ENCODE peak calls at places on chromosome 10, in seven cellular contexts. R is H9, T is mesendoderm, N is H1, I is neuronal stem cell, D is mesenchymal stem cell, K is trophoblast cell. C is an unnamed sample.

GRCh38 chr10:5071411-5072198 is 22.6 kb upstream of the AKR1C3 start:
- DNase-seq in R (peak), I (peak), D (peak), K (peak), N (no peak), T (peak), C (peak)

GRCh38 chr10:131844546-131845084 is 56.2 kb upstream of the PPP2R2D start:
- DNase-seq in N (no peak), T (no peak), I (no peak), D (no peak), R (peak), K (no peak), C (no peak)

GRCh38 chr10:3747984-3748383 is 37.0 kb downstream of the KLF6 start:
- DNase-seq in D (no peak), N (no peak), I (no peak), T (no peak), K (no peak), R (no peak), C (no peak)

GRCh38 chr10:77606751-77607150 is 30.9 kb downstream of the KCNMA1 start:
- DNase-seq in N (no peak), K (peak), T (peak), R (no peak), I (no peak), D (no peak), C (no peak)

GRCh38 chr10:3248526-3249255 is 76.1 kb upstream of the PITRM1 start:
- DNase-seq in K (peak), R (no peak), T (peak), I (no peak), D (peak), N (no peak), C (peak)

GRCh38 chr10:54854843-54855242 is 53.8 kb upstream of the PCDH15 start:
- DNase-seq in N (no peak), T (no peak), I (no peak), K (no peak), R (no peak), D (no peak), C (no peak)

GRCh38 chr10:7258948-7259523 is 151.8 kb downstream of the SFMBT2 start:
- DNase-seq in T (no peak), K (no peak), D (peak), I (no peak), R (no peak), N (no peak), C (no peak)

GRCh38 chr10:20858292-20859124 is 38.6 kb downstream of the NEBL start:
- DNase-seq in R (no peak), K (peak), N (no peak), T (peak), D (peak), I (peak), C (peak)

GRCh38 chr10:114623661-114624294 is 34.3 kb downstream of the ABLIM1 start:
- DNase-seq in D (peak), I (no peak), T (peak), N (peak), R (no peak), K (peak), C (peak)

GRCh38 chr10:102596506-102596971 is 47.7 kb upstream of the TRIM8 start:
- DNase-seq in T (peak), K (peak), D (peak), I (peak), N (no peak), R (peak), C (peak)

GRCh38 chr10:10796774-10797415 is 220.8 kb upstream of the CELF2 start:
- DNase-seq in R (no peak), D (peak), I (no peak), N (no peak), T (peak), K (no peak), C (peak)

GRCh38 chr10:104640339-104641149 is 546 bp upstream of the SORCS3 start:
- DNase-seq in T (peak), K (no peak), N (no peak), D (no peak), I (peak), R (no peak), C (no peak)

GRCh38 chr10:126563361-126563760 is 107.1 kb downstream of the C10orf90 start:
- DNase-seq in T (peak), N (no peak), R (no peak), I (no peak), D (no peak), K (no peak), C (no peak)

GRCh38 chr10:287814-288213 is 152.6 kb downstream of the ZMYND11 start:
- DNase-seq in R (peak), I (no peak), T (peak), K (peak), N (no peak), D (peak), C (no peak)

GRCh38 chr10:21497177-21497807 is 28.2 kb downstream of the SKIDA1 start:
- DNase-seq in N (no peak), T (peak), I (no peak), D (peak), R (peak), K (peak), C (peak)

GRCh38 chr10:99859585-99859984 is 77.1 kb downstream of the ABCC2 start:
- DNase-seq in N (no peak), K (no peak), I (no peak), T (peak), R (peak), D (no peak), C (no peak)

GRCh38 chr10:111481271-111482073 is 404.6 kb downstream of the ADRA2A start:
- DNase-seq in R (no peak), N (no peak), T (peak), D (no peak), I (no peak), K (peak), C (no peak)

GRCh38 chr10:86340176-86340990 is 26.2 kb downstream of the GRID1 start:
- DNase-seq in R (no peak), T (no peak), I (no peak), D (no peak), K (no peak), N (no peak), C (no peak)

GRCh38 chr10:114384181-114384580 is 20.1 kb downstream of the AFAP1L2 start:
- DNase-seq in T (no peak), D (no peak), I (no peak), R (no peak), K (no peak), N (no peak), C (no peak)

GRCh38 chr10:81730901-81731300 is 144.1 kb upstream of the NRG3 start:
- DNase-seq in R (no peak), N (no peak), T (no peak), I (no peak), D (no peak), K (no peak), C (no peak)

GRCh38 chr10:114320249-114321116 is 81.4 kb downstream of the VWA2 start:
- DNase-seq in R (peak), T (peak), I (no peak), N (no peak), D (no peak), K (peak), C (no peak)

GRCh38 chr10:86520871-86521619 is 547 bp downstream of the WAPL start:
- DNase-seq in I (no peak), D (peak), N (no peak), R (no peak), K (peak), T (peak), C (peak)

GRCh38 chr10:116810895-116811294 is 38.4 kb upstream of the ENO4 start:
- DNase-seq in T (no peak), K (no peak), D (no peak), I (no peak), R (no peak), N (no peak), C (no peak)

GRCh38 chr10:69645751-69646687 is 16.0 kb downstream of the FAM241B start:
- DNase-seq in I (peak), D (no peak), T (peak), N (no peak), K (no peak), R (peak), C (no peak)

GRCh38 chr10:29163746-29164145 is 125.1 kb upstream of the LYZL1 start:
- DNase-seq in T (no peak), I (no peak), D (peak), R (no peak), N (no peak), K (peak), C (peak)

GRCh38 chr10:29160110-29160669 is 128.7 kb upstream of the LYZL1 start:
- DNase-seq in T (peak), D (peak), R (peak), I (no peak), K (peak), N (no peak), C (peak)

GRCh38 chr10:29157321-29157720 is 131.5 kb upstream of the LYZL1 start:
- DNase-seq in I (no peak), K (no peak), T (no peak), N (no peak), D (no peak), R (no peak), C (no peak)

DNA sequence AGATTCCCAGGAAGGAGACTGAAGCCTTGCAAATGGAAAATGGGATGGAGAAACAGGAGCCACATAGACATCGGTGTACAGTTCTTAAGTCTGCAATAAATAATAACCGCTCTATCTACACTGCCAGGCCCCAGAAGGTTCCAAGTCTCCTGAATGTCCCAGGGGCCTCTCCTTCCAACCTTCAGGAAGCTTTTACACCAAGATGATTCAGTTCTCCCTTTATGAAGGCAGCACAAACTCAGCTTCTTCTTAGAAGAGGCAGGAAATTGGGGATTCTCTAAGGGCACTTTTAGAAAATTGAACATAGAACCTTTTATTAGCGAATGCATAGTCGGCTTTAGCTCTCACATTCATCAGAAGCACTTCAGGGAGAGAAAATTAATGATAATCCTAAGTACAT is 130.8 kb upstream of the LYZL1 start:
- DNase-seq in T (no peak), R (no peak), N (no peak), D (no peak), I (no peak), K (no peak), C (no peak)
- H2BK120ac ChIP-seq in T (peak), R (no peak), N (peak), D (no peak), I (no peak), K (peak), C (no peak)

GRCh38 chr10:79060641-79061255 is 8.0 kb upstream of the ZMIZ1 start:
- DNase-seq in T (no peak), I (no peak), R (no peak), D (no peak), N (no peak), K (no peak), C (no peak)
- H2BK120ac ChIP-seq in T (no peak), I (no peak), R (no peak), D (no peak), N (no peak), K (no peak), C (no peak)

DNA sequence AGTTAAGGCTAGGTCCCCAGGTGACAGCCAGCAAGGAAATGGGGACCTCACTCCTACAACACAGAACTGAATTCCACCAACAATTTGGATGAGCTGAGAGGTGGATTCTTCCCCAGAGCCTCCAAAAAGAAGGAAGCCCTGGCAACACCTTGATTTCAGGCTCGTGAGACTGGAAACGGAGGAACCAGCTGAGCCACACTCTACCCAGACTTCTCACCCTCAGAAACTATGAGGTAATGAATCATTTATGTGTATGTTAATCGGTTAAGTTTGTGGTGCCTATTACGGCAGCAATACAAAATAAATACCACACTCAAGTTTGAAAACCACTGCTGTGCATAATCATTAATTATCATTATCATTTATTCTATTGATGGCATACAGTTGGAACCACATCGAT is 532.4 kb upstream of the ANKRD30A start:
- DNase-seq in K (peak), I (no peak), N (no peak), T (peak), R (no peak), D (no peak), C (no peak)
- H2BK120ac ChIP-seq in K (no peak), I (no peak), N (no peak), T (no peak), R (no peak), D (no peak), C (no peak)

DNA sequence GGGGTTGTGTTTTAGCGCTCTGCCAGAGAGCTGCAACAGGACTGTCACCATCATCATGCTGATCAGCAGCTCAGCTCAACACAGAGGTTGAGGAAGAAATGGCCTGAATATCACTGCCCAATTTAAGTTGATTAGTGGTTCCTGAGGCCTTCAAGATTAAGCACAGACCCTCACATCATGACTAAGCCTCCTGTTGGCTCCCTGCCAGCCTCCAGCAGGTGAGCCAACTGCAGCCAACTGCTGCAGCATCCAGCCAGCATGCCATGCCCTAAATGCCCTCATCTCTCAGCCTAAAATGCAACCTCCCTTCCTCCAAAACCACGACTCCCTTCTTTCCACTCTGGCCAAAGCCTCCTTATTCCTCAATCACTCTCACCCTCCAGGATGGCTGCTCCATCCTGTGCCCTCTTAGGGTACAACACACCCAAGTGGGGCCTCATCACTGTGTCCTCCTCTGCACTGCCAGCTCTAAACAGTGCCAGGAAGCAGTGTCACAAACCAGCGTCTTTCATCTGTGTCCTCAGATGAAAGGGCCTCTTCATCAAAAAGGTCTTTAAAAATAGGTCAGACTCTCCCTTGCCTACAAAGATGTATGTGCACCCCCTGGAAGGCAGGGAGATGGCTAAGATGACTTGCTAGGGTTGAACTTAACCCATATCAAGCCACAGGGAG is 259.3 kb downstream of the ZEB1 start:
- DNase-seq in I (no peak), D (no peak), T (no peak), K (no peak), R (no peak), N (no peak), C (no peak)
- H2BK120ac ChIP-seq in I (no peak), D (no peak), T (no peak), K (no peak), R (no peak), N (no peak), C (no peak)

GRCh38 chr10:119714484-119714816 is 11.4 kb upstream of the INPP5F start:
- DNase-seq in I (no peak), N (no peak), K (no peak), D (no peak), R (no peak), T (no peak), C (no peak)
- H2BK120ac ChIP-seq in I (no peak), N (no peak), K (no peak), D (no peak), R (no peak), T (no peak), C (no peak)

C was measured in IMR-90.